ENCODE peak calls at places on chromosomes 2 and 18, in six cellular contexts. H, T, D, G, W and L are unnamed samples.
A peak's percentile ranks its signal among the peaks of the same experiment; 100 is the strongest.

GRCh38 chr2:73736855-73737779 is at the start of gene TPRKB:
- DNase-seq in H (peak; percentile 90), W (peak; percentile 96), G (peak; percentile 97), D (peak; percentile 96), T (peak; percentile 93), L (peak; percentile 96)

GRCh38 chr2:133780099-133780996 is 212.1 kb upstream of the NCKAP5 start:
- DNase-seq in W (peak; percentile 52), D (peak; percentile 90), T (peak; percentile 76), H (peak; percentile 39), G (no peak), L (no peak)

GRCh38 chr18:1014496-1014895 is 109.8 kb downstream of the ADCYAP1 start:
- DNase-seq in H (no peak), W (no peak), D (peak; percentile 27), T (no peak), G (no peak), L (no peak)

GRCh38 chr2:215377283-215377682 is 58.6 kb downstream of the FN1 start:
- DNase-seq in H (no peak), T (no peak), G (no peak), W (no peak), D (no peak), L (no peak)

GRCh38 chr2:174590928-174591648 is 6.5 kb downstream of the WIPF1 start:
- DNase-seq in T (no peak), G (no peak), D (no peak), H (no peak), W (no peak), L (no peak)

GRCh38 chr2:20353597-20353996 is 3.0 kb upstream of the PUM2 start:
- DNase-seq in D (no peak), H (no peak), W (no peak), G (no peak), T (peak; percentile 60), L (no peak)

GRCh38 chr18:45250479-45250878 is 364.8 kb upstream of the SLC14A2 start:
- DNase-seq in T (no peak), H (no peak), W (no peak), D (no peak), G (no peak), L (no peak)

GRCh38 chr18:55573386-55573785 is 14.6 kb downstream of the TCF4 start:
- DNase-seq in G (no peak), T (no peak), D (peak; percentile 33), H (no peak), W (no peak), L (no peak)

GRCh38 chr2:217387776-217388381 is 528.0 kb upstream of the TNP1 start:
- DNase-seq in W (no peak), H (peak; percentile 67), G (no peak), D (no peak), T (peak; percentile 23), L (no peak)

GRCh38 chr2:232477751-232478510 is 9.7 kb downstream of the ECEL1 start:
- DNase-seq in W (no peak), T (no peak), G (peak; percentile 64), D (no peak), H (no peak), L (peak; percentile 12)

GRCh38 chr2:19787134-19787533 is 114.6 kb downstream of the TTC32 start:
- DNase-seq in H (no peak), T (no peak), W (no peak), D (peak; percentile 19), G (no peak), L (no peak)

GRCh38 chr2:136116813-136117390 is 1.0 kb downstream of the CXCR4 start:
- DNase-seq in T (no peak), W (no peak), H (no peak), G (no peak), D (peak; percentile 41), L (peak; percentile 62)

GRCh38 chr2:235139956-235140800 is 188.4 kb downstream of the SH3BP4 start:
- DNase-seq in D (no peak), T (no peak), G (peak; percentile 69), W (no peak), H (no peak), L (no peak)

GRCh38 chr2:109277414-109277813 is 148.4 kb downstream of the SH3RF3 start:
- DNase-seq in D (no peak), W (no peak), H (no peak), G (no peak), T (no peak), L (no peak)

GRCh38 chr2:190717764-190718651 is 69.1 kb downstream of the NAB1 start:
- DNase-seq in T (no peak), W (no peak), H (no peak), G (no peak), D (no peak), L (no peak)

GRCh38 chr2:190720691-190721090 is 71.8 kb downstream of the NAB1 start:
- DNase-seq in G (no peak), T (no peak), W (no peak), D (no peak), H (no peak), L (no peak)

GRCh38 chr2:190720276-190720675 is 71.4 kb downstream of the NAB1 start:
- DNase-seq in T (no peak), H (no peak), W (no peak), G (no peak), D (no peak), L (no peak)

GRCh38 chr2:190717306-190717705 is 68.4 kb downstream of the NAB1 start:
- DNase-seq in W (no peak), D (no peak), G (no peak), H (no peak), T (no peak), L (no peak)

DNA sequence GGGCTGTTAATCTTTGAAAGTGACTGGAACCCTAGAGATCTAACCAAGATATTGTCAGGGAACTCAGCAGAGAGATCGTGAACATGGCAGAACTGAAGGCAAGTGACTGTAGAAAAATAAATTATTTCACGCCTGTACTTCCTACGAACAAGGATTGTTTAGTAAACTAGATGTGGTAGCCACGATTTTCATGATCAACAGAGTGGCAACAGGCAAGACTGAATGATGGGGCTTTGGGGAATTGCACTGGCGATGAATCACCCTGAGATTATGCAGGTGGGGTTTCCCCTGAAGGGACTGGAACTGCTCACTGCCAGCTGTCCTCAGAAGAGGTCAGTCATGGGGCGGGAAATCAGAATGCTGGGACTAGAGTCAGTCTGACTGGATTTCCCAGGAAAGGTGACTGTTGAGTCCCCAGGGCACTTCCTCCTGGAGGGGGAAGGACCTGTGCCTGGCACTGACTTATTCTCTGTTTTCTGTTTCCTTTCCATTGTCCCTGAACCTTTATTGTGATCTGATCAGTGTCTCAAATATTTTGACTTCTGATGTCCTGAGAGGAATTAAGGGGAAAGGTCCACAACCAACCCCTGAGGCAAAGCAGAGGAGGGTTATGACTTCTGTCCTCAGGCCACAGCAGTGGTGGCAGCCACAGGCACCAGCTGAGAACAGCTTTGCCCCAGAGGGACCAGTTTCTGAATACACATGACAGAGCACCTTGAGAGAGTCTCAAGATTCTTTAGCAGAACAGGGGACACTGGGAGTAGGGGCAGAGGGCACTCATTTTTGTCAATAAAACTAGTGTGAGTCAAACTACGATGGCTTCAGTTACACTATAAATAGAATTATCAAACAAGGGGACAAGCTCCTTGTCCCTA is 70.0 kb downstream of the NAB1 start:
- DNase-seq in D (peak; percentile 18), G (no peak), T (peak; percentile 7), W (peak; percentile 66), H (peak; percentile 55), L (no peak)
- TF ChIP-seq POLR2AphosphoS5 in D (no peak), G (no peak), T (no peak), W (peak; percentile 51), H (no peak), L (no peak)

DNA sequence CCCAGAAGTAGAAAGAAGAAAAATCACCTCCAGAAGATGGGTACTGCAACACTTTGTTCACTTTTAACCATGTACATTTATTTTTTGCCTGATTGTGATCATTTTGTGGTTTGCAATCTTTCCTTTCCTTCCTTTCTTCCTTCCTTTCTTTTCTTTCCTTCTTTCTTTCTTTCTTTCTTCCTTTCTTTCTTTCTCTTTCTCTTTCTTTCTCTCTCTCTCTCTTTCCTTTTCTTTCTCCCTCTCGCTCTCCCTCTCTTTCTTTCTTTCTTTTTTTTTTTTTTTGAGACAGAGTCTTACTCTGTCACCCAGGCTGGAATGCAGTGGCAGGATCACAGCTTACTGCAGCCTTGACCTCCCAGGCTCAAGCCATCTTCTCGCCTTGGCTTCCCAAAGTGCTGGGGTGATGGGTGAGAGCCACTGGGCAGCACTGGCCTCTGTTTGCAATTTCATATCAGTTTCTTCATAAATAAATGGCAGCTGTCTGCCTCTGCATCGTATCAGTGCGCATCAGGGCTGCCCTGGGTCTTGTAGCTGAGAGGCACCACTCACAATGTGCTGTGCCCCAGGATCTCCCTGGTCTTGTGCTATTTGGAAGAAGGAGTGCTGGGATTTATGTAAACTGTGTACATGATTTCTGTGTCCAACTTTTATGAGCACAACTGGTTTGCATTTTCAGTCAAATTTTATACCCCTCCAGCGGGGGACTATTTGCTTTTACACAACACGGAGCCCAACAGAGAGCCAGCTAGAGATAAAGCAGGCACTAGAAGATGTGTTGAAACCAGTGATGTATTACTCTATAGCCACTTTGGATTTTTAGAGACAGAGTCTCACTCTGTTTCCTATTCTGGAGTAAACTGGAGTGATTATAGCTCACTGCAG is 6.9 kb upstream of the LIMS2 start:
- DNase-seq in D (no peak), T (no peak), G (no peak), H (no peak), W (no peak), L (no peak)
- TF ChIP-seq POLR2AphosphoS5 in D (no peak), T (no peak), G (no peak), H (no peak), W (no peak), L (no peak)

GRCh38 chr2:222159221-222159620 is 139.6 kb downstream of the PAX3 start:
- DNase-seq in G (no peak), D (no peak), H (no peak), T (no peak), W (no peak), L (no peak)
- TF ChIP-seq POLR2AphosphoS5 in G (no peak), D (no peak), H (no peak), T (no peak), W (no peak), L (no peak)

GRCh38 chr18:62523255-62523588 is 397 bp downstream of the ZCCHC2 start:
- DNase-seq in T (no peak), W (no peak), D (peak; percentile 75), H (no peak), G (no peak), L (no peak)

GRCh38 chr18:62522178-62522509 is 681 bp upstream of the ZCCHC2 start:
- DNase-seq in G (no peak), D (no peak), H (no peak), W (no peak), T (no peak), L (no peak)

GRCh38 chr18:62523631-62524442 is 1.0 kb downstream of the ZCCHC2 start:
- DNase-seq in H (peak; percentile 54), T (peak; percentile 27), W (no peak), D (peak; percentile 70), G (peak; percentile 83), L (peak; percentile 18)

GRCh38 chr18:62521588-62521987 is 1.2 kb upstream of the ZCCHC2 start:
- DNase-seq in D (no peak), H (no peak), T (no peak), G (no peak), W (no peak), L (no peak)

DNA sequence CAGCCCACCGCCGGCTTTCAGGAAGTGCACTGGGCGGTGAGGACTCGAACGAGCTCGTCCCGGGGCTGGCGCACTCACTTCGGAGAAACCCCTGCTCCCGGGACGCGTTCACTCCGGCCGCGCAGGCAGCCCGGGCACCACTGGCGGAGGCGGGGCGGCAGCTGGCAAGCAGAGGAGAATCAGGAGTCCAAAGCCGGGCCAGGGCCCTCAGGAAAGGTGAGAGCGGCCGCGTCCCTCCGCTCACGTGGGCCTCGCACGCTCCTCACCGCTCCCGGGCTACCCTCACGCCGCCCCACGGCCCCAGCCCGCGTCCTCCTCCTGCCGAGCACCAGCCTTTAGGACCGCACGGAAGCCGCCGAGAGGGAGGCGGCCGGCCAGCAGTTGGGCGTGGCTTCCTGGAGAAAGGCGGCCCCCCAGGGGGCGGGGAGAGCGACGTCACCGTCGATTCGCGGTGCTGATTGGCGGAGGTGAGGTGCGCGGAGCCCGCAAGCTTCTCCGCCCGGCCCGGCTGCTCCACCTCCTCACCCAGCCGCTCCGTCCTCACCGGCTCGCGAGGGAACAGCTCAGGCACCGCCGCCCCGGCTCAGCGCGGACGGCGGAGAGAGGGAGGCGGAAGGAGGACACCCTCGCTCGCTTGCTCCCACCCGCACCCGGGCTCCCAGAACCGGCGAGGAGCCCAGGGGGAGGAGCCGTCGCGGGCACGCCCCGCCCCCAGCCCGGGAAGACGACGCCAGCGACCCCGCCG is at the start of gene ZCCHC2:
- DNase-seq in D (peak; percentile 97), H (peak; percentile 97), T (peak; percentile 98), W (peak; percentile 94), G (peak; percentile 99), L (peak; percentile 78)
- TF ChIP-seq POLR2AphosphoS5 in D (peak; percentile 89), H (peak; percentile 94), T (peak; percentile 97), W (peak; percentile 90), G (peak; percentile 78), L (peak; percentile 61)